ENCODE peak calls at places on chromosomes 11 and 22, in five cellular contexts. I is trophoblast cell, M is bronchial epithelial cell, B is NCI-H524, Z is WTC11. N is an unnamed sample.

GRCh38 chr11:69136471-69136870 is 19.3 kb upstream of the SMIM38 start:
- DNase-seq in I (no peak), B (no peak), Z (no peak), M (no peak), N (no peak)

GRCh38 chr22:23262474-23263332 is 82.4 kb downstream of the BCR start:
- DNase-seq in B (no peak), I (no peak), M (no peak), Z (no peak), N (no peak)

GRCh38 chr11:82080160-82080559 is 653.5 kb downstream of the FAM181B start:
- DNase-seq in M (peak; percentile 11), I (no peak), Z (no peak), B (no peak), N (no peak)

GRCh38 chr11:120511804-120512726 is 517 bp downstream of the GRIK4 start:
- DNase-seq in Z (peak; percentile 45), M (no peak), B (peak; percentile 27), I (no peak), N (no peak)

GRCh38 chr11:65420506-65421203 is 1.9 kb upstream of the NEAT1 start:
- DNase-seq in M (peak; percentile 1), Z (no peak), I (no peak), B (no peak), N (no peak)

GRCh38 chr11:4680341-4680740 is 17.3 kb downstream of the OR51E2 start:
- DNase-seq in I (no peak), B (peak; percentile 43), M (no peak), Z (no peak), N (no peak)

GRCh38 chr11:78150754-78151153 is 11.3 kb upstream of the ALG8 start:
- DNase-seq in Z (no peak), B (no peak), M (no peak), I (no peak), N (no peak)

GRCh38 chr11:123429851-123430735 is at the start of gene GRAMD1B:
- DNase-seq in M (peak; percentile 6), B (peak; percentile 70), Z (peak; percentile 82), I (peak; percentile 16), N (no peak)

GRCh38 chr11:131656839-131657211 is 286.4 kb downstream of the NTM start:
- DNase-seq in Z (no peak), B (no peak), M (no peak), I (no peak), N (no peak)

GRCh38 chr11:119320593-119321524 is 3.9 kb upstream of the MCAM start:
- DNase-seq in M (no peak), I (no peak), Z (peak; percentile 71), B (peak; percentile 33), N (no peak)

GRCh38 chr11:34426766-34427170 is 12.0 kb upstream of the CAT start:
- DNase-seq in I (no peak), M (no peak), Z (no peak), B (peak; percentile 12), N (no peak)

GRCh38 chr11:45500457-45500856 is 165.0 kb downstream of the CHST1 start:
- DNase-seq in I (no peak), B (peak; percentile 24), Z (no peak), M (no peak), N (no peak)

GRCh38 chr11:82174610-82175009 is 559.1 kb downstream of the FAM181B start:
- DNase-seq in I (peak; percentile 7), B (no peak), M (peak; percentile 3), Z (peak; percentile 21), N (no peak)

GRCh38 chr11:10490032-10490397 is 35.0 kb downstream of the AMPD3 start:
- DNase-seq in B (no peak), Z (no peak), M (no peak), I (no peak), N (no peak)

GRCh38 chr11:123187670-123188507 is 7.2 kb downstream of the CLMP start:
- DNase-seq in I (no peak), Z (no peak), B (peak; percentile 1), M (no peak), N (no peak)

N was measured in GM12864.